ENCODE peak calls at places on chromosomes 12 and 14, in ten cellular contexts. G is stimulated activated CD4-positive, alpha-beta T cell treated with anti-CD3 and anti-CD28 coated beads, TNF-alpha, amount 100 ng/mL, for 24 hours; Y is aorta; D is thyroid gland; H is ureter; B is fibroblast of the aortic adventitia; S is mucosa of gallbladder; I is activated naive CD8-positive, alpha-beta T cell treated with anti-CD3 and anti-CD28 coated beads, Interleukin-2, amount 50 U/mL, for 24 hours; Q is GM23338; W is GM10248. O is an unnamed sample.

GRCh38 chr14:69768873-69769272 is 1.9 kb downstream of the SRSF5 start:
- DNase-seq in B (no peak), W (no peak), G (no peak), Y (no peak), I (no peak), D (no peak), S (no peak), Q (no peak), H (no peak), O (no peak)

GRCh38 chr12:42704340-42704739 is 114.8 kb upstream of the PRICKLE1 start:
- DNase-seq in W (no peak), I (no peak), B (peak), Q (no peak), S (no peak), H (no peak), Y (no peak), D (no peak), G (no peak), O (no peak)

GRCh38 chr12:111271674-111272418 is 97.0 kb downstream of the PHETA1 start:
- DNase-seq in I (no peak), W (no peak), B (peak), S (no peak), Y (no peak), D (no peak), H (no peak), Q (peak), G (no peak), O (no peak)

GRCh38 chr12:57236224-57236924 is 6.9 kb downstream of the SHMT2 start:
- DNase-seq in G (no peak), W (no peak), D (no peak), B (no peak), S (no peak), Q (peak), I (peak), Y (peak), H (no peak), O (no peak)

GRCh38 chr12:119666226-119666808 is 1.6 kb upstream of the PRKAB1 start:
- DNase-seq in Y (no peak), Q (no peak), S (no peak), H (no peak), B (no peak), I (no peak), D (no peak), W (peak), G (no peak), O (no peak)

GRCh38 chr12:109868182-109869051 is 11.9 kb downstream of the GLTP start:
- DNase-seq in D (no peak), Q (no peak), I (no peak), W (no peak), Y (no peak), S (no peak), G (no peak), H (no peak), B (no peak), O (no peak)

GRCh38 chr12:6049587-6049986 is 74.9 kb downstream of the VWF start:
- DNase-seq in H (no peak), Y (no peak), B (peak), Q (no peak), S (no peak), I (no peak), D (peak), G (no peak), W (no peak), O (no peak)

GRCh38 chr12:131114942-131115584 is 161.4 kb downstream of the ADGRD1 start:
- DNase-seq in Q (no peak), D (peak), G (no peak), I (no peak), Y (peak), H (no peak), B (peak), W (no peak), S (no peak), O (no peak)

GRCh38 chr14:96267336-96267735 is 11.3 kb downstream of the BDKRB1 start:
- DNase-seq in D (peak), W (no peak), Y (no peak), H (peak), S (no peak), Q (no peak), I (no peak), B (peak), G (no peak), O (no peak)

GRCh38 chr12:3670083-3670620 is 82.8 kb downstream of the CRACR2A start:
- DNase-seq in H (no peak), B (no peak), D (no peak), I (no peak), Y (no peak), S (no peak), G (no peak), Q (no peak), W (no peak), O (no peak)

GRCh38 chr14:49461529-49462401 is 124.4 kb downstream of the RPS29 start:
- DNase-seq in W (peak), I (peak), D (peak), S (peak), B (peak), Y (no peak), H (peak), G (peak), Q (peak), O (peak)

GRCh38 chr14:103886304-103887169 is 39.2 kb upstream of the PPP1R13B start:
- DNase-seq in Y (no peak), Q (peak), D (no peak), W (no peak), I (no peak), S (no peak), G (no peak), B (no peak), H (no peak), O (no peak)

GRCh38 chr14:34081576-34082136 is 130.8 kb upstream of the EGLN3 start:
- DNase-seq in Y (no peak), G (no peak), D (no peak), I (no peak), Q (no peak), S (peak), W (no peak), H (no peak), B (peak), O (no peak)

GRCh38 chr14:69260246-69260978 is 454 bp downstream of the GALNT16 start:
- DNase-seq in Q (peak), W (peak), B (no peak), G (no peak), D (no peak), H (no peak), S (no peak), Y (no peak), I (no peak), O (no peak)

GRCh38 chr12:12466157-12466556 is 96.5 kb downstream of the DUSP16 start:
- DNase-seq in W (no peak), G (peak), Q (no peak), D (no peak), I (peak), S (no peak), B (no peak), Y (no peak), H (no peak), O (no peak)

GRCh38 chr12:42086021-42086420 is 58.7 kb downstream of the GXYLT1 start:
- DNase-seq in Y (no peak), S (no peak), W (no peak), H (no peak), G (no peak), D (no peak), I (no peak), Q (no peak), B (peak), O (no peak)

GRCh38 chr14:53109028-53109687 is 44.0 kb downstream of the DDHD1 start:
- DNase-seq in S (no peak), G (peak), H (no peak), Y (no peak), B (no peak), D (no peak), I (peak), W (peak), Q (no peak), O (peak)

GRCh38 chr12:71392521-71393145 is 47.0 kb upstream of the LGR5 start:
- DNase-seq in Q (peak), S (peak), I (no peak), B (peak), D (no peak), Y (no peak), G (no peak), H (no peak), W (peak), O (no peak)

GRCh38 chr12:124428136-124428791 is 133.4 kb downstream of the RFLNA start:
- DNase-seq in W (no peak), S (peak), H (no peak), D (no peak), Q (no peak), B (peak), Y (no peak), G (no peak), I (no peak), O (no peak)

GRCh38 chr12:113747048-113747447 is 219.1 kb downstream of the RBM19 start:
- DNase-seq in S (no peak), I (no peak), Q (no peak), H (no peak), W (no peak), D (no peak), G (no peak), Y (no peak), B (no peak), O (no peak)

GRCh38 chr14:94907626-94908261 is 137.8 kb upstream of the GSC start:
- DNase-seq in D (no peak), Y (no peak), S (no peak), H (no peak), I (no peak), G (no peak), Q (peak), W (no peak), B (no peak), O (no peak)

GRCh38 chr14:69559581-69560011 is 15.1 kb downstream of the CCDC177 start:
- DNase-seq in H (no peak), D (no peak), S (no peak), B (no peak), G (no peak), Q (no peak), Y (no peak), I (no peak), W (no peak), O (no peak)

GRCh38 chr12:66665416-66665815 is 13.5 kb downstream of the GRIP1 start:
- DNase-seq in I (no peak), B (no peak), G (no peak), H (no peak), Y (no peak), W (no peak), Q (no peak), D (no peak), S (no peak), O (no peak)

GRCh38 chr14:65169351-65169750 is 67.0 kb upstream of the MAX start:
- DNase-seq in I (peak), G (no peak), W (peak), D (no peak), B (peak), H (no peak), S (no peak), Q (no peak), Y (no peak), O (no peak)

GRCh38 chr14:50831704-50832130 is 755 bp upstream of the NIN start:
- DNase-seq in H (no peak), G (no peak), Q (peak), Y (no peak), I (no peak), W (no peak), S (no peak), D (no peak), B (no peak), O (no peak)

GRCh38 chr14:99928963-99929362 is 135.8 kb downstream of the EML1 start:
- DNase-seq in B (no peak), S (no peak), W (no peak), D (no peak), I (no peak), G (no peak), Y (no peak), H (no peak), Q (no peak), O (no peak)

GRCh38 chr12:129773170-129773493 is 130.7 kb downstream of the TMEM132D start:
- DNase-seq in B (no peak), H (no peak), W (no peak), Q (no peak), Y (no peak), G (no peak), S (no peak), I (no peak), D (no peak), O (no peak)

O was measured in DND-41.